ENCODE peak calls at places on chromosome 13, in eight cellular contexts. One of them, this sample, is unnamed.
A peak's percentile ranks its signal among the peaks of the same experiment; 100 is the strongest.

GRCh38 chr13:34833562-34834182 is 108.4 kb upstream of the NBEA start:
- DNase-seq in heart right ventricle: no peak
- DNase-seq in fibroblast of lung: no peak
- DNase-seq in GM12878: no peak
- DNase-seq in psoas muscle: no peak
- DNase-seq in colonic mucosa: no peak
- DNase-seq in thoracic aorta: no peak
- DNase-seq in ovary: no peak
- DNase-seq in this sample: no peak

GRCh38 chr13:77062097-77062496 is 35.1 kb upstream of the FBXL3 start:
- DNase-seq in GM12878: no peak
- DNase-seq in fibroblast of lung: peak; percentile 31
- DNase-seq in ovary: no peak
- DNase-seq in psoas muscle: no peak
- DNase-seq in colonic mucosa: no peak
- DNase-seq in heart right ventricle: no peak
- DNase-seq in thoracic aorta: no peak
- DNase-seq in this sample: no peak

GRCh38 chr13:52696566-52696965 is 43.1 kb downstream of the CNMD start:
- DNase-seq in ovary: no peak
- DNase-seq in heart right ventricle: no peak
- DNase-seq in colonic mucosa: no peak
- DNase-seq in GM12878: no peak
- DNase-seq in thoracic aorta: no peak
- DNase-seq in psoas muscle: no peak
- DNase-seq in fibroblast of lung: no peak
- DNase-seq in this sample: no peak

GRCh38 chr13:20128459-20128927 is 32.4 kb downstream of the GJA3 start:
- DNase-seq in fibroblast of lung: no peak
- DNase-seq in ovary: no peak
- DNase-seq in heart right ventricle: no peak
- DNase-seq in GM12878: no peak
- DNase-seq in psoas muscle: no peak
- DNase-seq in thoracic aorta: no peak
- DNase-seq in colonic mucosa: peak; percentile 33
- DNase-seq in this sample: no peak

GRCh38 chr13:109281823-109282239 is 504.6 kb downstream of the IRS2 start:
- DNase-seq in heart right ventricle: no peak
- DNase-seq in ovary: no peak
- DNase-seq in psoas muscle: no peak
- DNase-seq in colonic mucosa: no peak
- DNase-seq in fibroblast of lung: no peak
- DNase-seq in GM12878: no peak
- DNase-seq in thoracic aorta: no peak
- DNase-seq in this sample: no peak

GRCh38 chr13:58852076-58852475 is 1220.5 kb downstream of the PCDH17 start:
- DNase-seq in ovary: no peak
- DNase-seq in psoas muscle: no peak
- DNase-seq in heart right ventricle: no peak
- DNase-seq in thoracic aorta: no peak
- DNase-seq in GM12878: no peak
- DNase-seq in colonic mucosa: no peak
- DNase-seq in fibroblast of lung: peak; percentile 41
- DNase-seq in this sample: no peak

GRCh38 chr13:44212633-44213387 is 160.8 kb upstream of the SERP2 start:
- DNase-seq in colonic mucosa: no peak
- DNase-seq in psoas muscle: peak; percentile 43
- DNase-seq in ovary: no peak
- DNase-seq in heart right ventricle: no peak
- DNase-seq in thoracic aorta: no peak
- DNase-seq in GM12878: no peak
- DNase-seq in fibroblast of lung: peak; percentile 81
- DNase-seq in this sample: no peak

GRCh38 chr13:73765651-73766384 is 368.4 kb downstream of the KLF12 start:
- DNase-seq in fibroblast of lung: peak; percentile 74
- DNase-seq in psoas muscle: peak; percentile 71
- DNase-seq in colonic mucosa: peak; percentile 91
- DNase-seq in GM12878: no peak
- DNase-seq in ovary: peak; percentile 93
- DNase-seq in thoracic aorta: peak; percentile 33
- DNase-seq in heart right ventricle: peak; percentile 80
- DNase-seq in this sample: peak; percentile 71

GRCh38 chr13:30143671-30144400 is 163.5 kb downstream of the KATNAL1 start:
- DNase-seq in thoracic aorta: no peak
- DNase-seq in ovary: no peak
- DNase-seq in colonic mucosa: no peak
- DNase-seq in heart right ventricle: no peak
- DNase-seq in fibroblast of lung: peak; percentile 77
- DNase-seq in GM12878: no peak
- DNase-seq in psoas muscle: no peak
- DNase-seq in this sample: no peak

GRCh38 chr13:19150712-19151228 is 30.9 kb downstream of the TUBA3C start:
- DNase-seq in psoas muscle: peak; percentile 31
- DNase-seq in GM12878: no peak
- DNase-seq in thoracic aorta: no peak
- DNase-seq in colonic mucosa: no peak
- DNase-seq in fibroblast of lung: no peak
- DNase-seq in ovary: no peak
- DNase-seq in heart right ventricle: peak; percentile 40
- DNase-seq in this sample: no peak

GRCh38 chr13:108272333-108272732 is 2.8 kb downstream of the TNFSF13B start:
- DNase-seq in GM12878: no peak
- DNase-seq in colonic mucosa: no peak
- DNase-seq in fibroblast of lung: peak; percentile 45
- DNase-seq in thoracic aorta: no peak
- DNase-seq in heart right ventricle: no peak
- DNase-seq in psoas muscle: no peak
- DNase-seq in ovary: no peak
- DNase-seq in this sample: no peak

GRCh38 chr13:98033277-98034247 is 80.1 kb downstream of the IPO5 start:
- DNase-seq in psoas muscle: no peak
- DNase-seq in thoracic aorta: no peak
- DNase-seq in GM12878: no peak
- DNase-seq in colonic mucosa: no peak
- DNase-seq in ovary: peak; percentile 11
- DNase-seq in fibroblast of lung: peak; percentile 61
- DNase-seq in heart right ventricle: no peak
- DNase-seq in this sample: peak; percentile 16

GRCh38 chr13:27961227-27962085 is 7.7 kb downstream of the CDX2 start:
- DNase-seq in heart right ventricle: no peak
- DNase-seq in colonic mucosa: peak; percentile 37
- DNase-seq in psoas muscle: no peak
- DNase-seq in thoracic aorta: no peak
- DNase-seq in GM12878: no peak
- DNase-seq in fibroblast of lung: no peak
- DNase-seq in ovary: no peak
- DNase-seq in this sample: no peak

GRCh38 chr13:91184244-91184926 is 163.1 kb upstream of the MIR17HG start:
- DNase-seq in thoracic aorta: no peak
- DNase-seq in colonic mucosa: no peak
- DNase-seq in psoas muscle: no peak
- DNase-seq in GM12878: no peak
- DNase-seq in fibroblast of lung: no peak
- DNase-seq in ovary: no peak
- DNase-seq in heart right ventricle: no peak
- DNase-seq in this sample: no peak

GRCh38 chr13:23140492-23140891 is 40.3 kb upstream of the SGCG start:
- DNase-seq in GM12878: no peak
- DNase-seq in fibroblast of lung: peak; percentile 52
- DNase-seq in colonic mucosa: no peak
- DNase-seq in heart right ventricle: no peak
- DNase-seq in ovary: no peak
- DNase-seq in psoas muscle: no peak
- DNase-seq in thoracic aorta: no peak
- DNase-seq in this sample: no peak

GRCh38 chr13:21232196-21232595 is 55.7 kb downstream of the MRPL57 start:
- DNase-seq in thoracic aorta: no peak
- DNase-seq in ovary: peak; percentile 36
- DNase-seq in colonic mucosa: no peak
- DNase-seq in psoas muscle: peak; percentile 27
- DNase-seq in heart right ventricle: no peak
- DNase-seq in fibroblast of lung: peak; percentile 78
- DNase-seq in GM12878: no peak
- DNase-seq in this sample: no peak

DNA sequence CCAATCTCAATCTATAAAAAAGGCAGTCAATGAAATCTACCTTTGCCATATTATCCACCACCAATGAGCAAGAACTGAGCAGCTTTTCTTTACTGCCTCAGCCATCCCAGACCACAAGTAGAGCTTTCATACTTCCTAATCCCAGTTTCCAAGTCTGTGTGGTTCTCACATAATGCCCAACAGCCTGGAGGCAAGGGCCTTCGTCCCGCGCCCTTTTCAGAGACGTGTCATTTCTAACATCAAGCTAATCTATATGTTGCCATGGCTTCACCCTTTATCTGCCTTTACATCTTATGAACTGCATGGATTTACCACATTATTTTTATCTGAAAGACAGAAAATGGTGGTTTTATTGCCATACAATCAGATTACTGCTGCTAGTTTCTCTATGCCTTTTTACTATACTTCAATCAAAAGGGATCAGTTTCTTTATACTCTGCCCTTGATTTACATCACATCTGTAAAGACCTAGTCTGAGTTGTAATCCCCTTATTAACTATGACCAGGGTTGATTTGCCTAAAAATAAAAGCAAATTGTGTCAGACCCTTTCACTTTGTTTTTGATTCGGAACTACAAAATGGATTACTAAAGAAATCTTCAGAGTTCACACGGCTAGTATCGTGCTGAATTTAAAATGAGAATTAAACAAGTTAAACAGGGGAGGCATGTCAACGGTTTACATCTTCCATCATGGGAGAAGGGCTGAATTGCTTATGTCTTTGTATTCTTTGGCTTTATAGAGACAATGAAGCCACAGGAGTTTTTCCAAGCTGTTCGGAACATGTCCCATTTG is 5.8 kb downstream of the EFNB2 start:
- DNase-seq in psoas muscle: no peak
- DNase-seq in fibroblast of lung: no peak
- DNase-seq in heart right ventricle: no peak
- DNase-seq in thoracic aorta: no peak
- DNase-seq in ovary: no peak
- DNase-seq in colonic mucosa: no peak
- DNase-seq in GM12878: no peak
- DNase-seq in this sample: no peak
- H3K4me3 ChIP-seq in psoas muscle: peak overlapping the region; percentile 14
- H3K4me3 ChIP-seq in fibroblast of lung: no peak overlapping the region
- H3K4me3 ChIP-seq in heart right ventricle: no peak overlapping the region
- H3K4me3 ChIP-seq in thoracic aorta: peak overlapping the region; percentile 89
- H3K4me3 ChIP-seq in ovary: no peak overlapping the region
- H3K4me3 ChIP-seq in colonic mucosa: no peak overlapping the region
- H3K4me3 ChIP-seq in GM12878: no peak overlapping the region
- H3K4me3 ChIP-seq in this sample: no peak overlapping the region

DNA sequence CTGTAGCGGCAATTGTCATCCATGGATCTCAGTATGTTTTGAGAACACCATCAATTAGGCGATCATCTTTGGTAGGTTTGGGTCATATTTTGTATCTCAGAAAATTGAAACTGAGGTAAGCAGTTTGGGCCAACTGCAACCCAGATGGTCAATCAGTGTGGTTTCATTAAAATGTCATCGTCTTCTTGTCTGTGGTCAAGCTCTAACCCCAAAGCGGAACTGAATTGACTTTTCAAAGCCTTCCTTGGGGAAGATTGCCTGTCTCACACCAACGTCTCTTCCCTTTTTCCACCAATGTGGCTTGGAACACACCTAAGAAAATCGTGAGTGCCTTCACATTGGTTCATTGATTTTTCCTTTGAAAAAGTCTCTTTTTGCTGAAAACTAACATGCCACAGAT is 56.3 kb upstream of the UBAC2 start:
- DNase-seq in thoracic aorta: no peak
- DNase-seq in ovary: no peak
- DNase-seq in psoas muscle: no peak
- DNase-seq in GM12878: no peak
- DNase-seq in fibroblast of lung: no peak
- DNase-seq in colonic mucosa: no peak
- DNase-seq in heart right ventricle: no peak
- DNase-seq in this sample: no peak
- TF ChIP-seq CTCF in thoracic aorta: no peak
- TF ChIP-seq CTCF in ovary: no peak
- TF ChIP-seq CTCF in psoas muscle: no peak
- TF ChIP-seq CTCF in GM12878: no peak
- TF ChIP-seq CTCF in fibroblast of lung: no peak
- TF ChIP-seq CTCF in colonic mucosa: no peak
- TF ChIP-seq CTCF in heart right ventricle: no peak
- TF ChIP-seq CTCF in this sample: no peak

DNA sequence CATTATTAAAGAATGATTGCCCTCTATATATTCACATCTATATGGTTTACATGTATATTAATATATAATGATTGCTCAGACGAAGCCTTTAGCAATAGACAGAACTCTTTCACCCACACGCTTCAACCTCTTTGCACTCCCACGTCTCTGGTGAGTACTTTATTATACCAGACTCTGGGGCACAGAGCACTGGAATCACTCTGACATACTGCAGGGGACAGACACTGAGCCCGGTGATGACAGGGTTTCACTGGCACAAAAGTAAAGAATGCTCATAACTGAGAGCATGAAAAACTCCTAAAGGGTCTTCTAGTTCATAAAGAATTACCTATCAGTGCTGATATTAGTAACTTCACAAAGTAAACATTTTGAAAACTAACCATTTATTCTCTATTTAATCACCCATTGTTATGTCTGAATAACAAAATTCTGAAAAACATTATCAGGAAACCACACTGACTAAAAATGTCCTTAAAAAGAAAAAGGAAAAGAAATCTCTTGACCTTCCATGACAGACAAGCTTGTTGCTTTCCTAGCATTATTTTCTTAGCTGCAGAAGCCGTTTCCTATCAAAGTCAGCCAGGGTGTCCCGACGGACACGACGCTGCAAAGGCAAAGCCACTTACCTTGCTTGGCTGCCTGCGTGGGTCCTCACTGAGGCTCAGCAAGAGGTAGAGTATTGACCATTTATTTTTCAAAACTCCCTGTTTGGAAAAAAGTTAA is 29.1 kb downstream of the TUBGCP3 start:
- DNase-seq in fibroblast of lung: no peak
- DNase-seq in ovary: no peak
- DNase-seq in GM12878: no peak
- DNase-seq in psoas muscle: no peak
- DNase-seq in thoracic aorta: no peak
- DNase-seq in colonic mucosa: no peak
- DNase-seq in heart right ventricle: no peak
- DNase-seq in this sample: no peak
- H3K36me3 ChIP-seq in fibroblast of lung: peaks cover 15% of the 10 kb centered on the region
- H3K36me3 ChIP-seq in ovary: no peaks in the 10 kb centered on the region
- H3K36me3 ChIP-seq in GM12878: peaks cover 34% of the 10 kb centered on the region
- H3K36me3 ChIP-seq in psoas muscle: peaks cover 75% of the 10 kb centered on the region
- H3K36me3 ChIP-seq in thoracic aorta: peaks cover 34% of the 10 kb centered on the region
- H3K36me3 ChIP-seq in colonic mucosa: peaks cover 5% of the 10 kb centered on the region
- H3K36me3 ChIP-seq in heart right ventricle: no peaks in the 10 kb centered on the region
- H3K36me3 ChIP-seq in this sample: peaks cover 2% of the 10 kb centered on the region

DNA sequence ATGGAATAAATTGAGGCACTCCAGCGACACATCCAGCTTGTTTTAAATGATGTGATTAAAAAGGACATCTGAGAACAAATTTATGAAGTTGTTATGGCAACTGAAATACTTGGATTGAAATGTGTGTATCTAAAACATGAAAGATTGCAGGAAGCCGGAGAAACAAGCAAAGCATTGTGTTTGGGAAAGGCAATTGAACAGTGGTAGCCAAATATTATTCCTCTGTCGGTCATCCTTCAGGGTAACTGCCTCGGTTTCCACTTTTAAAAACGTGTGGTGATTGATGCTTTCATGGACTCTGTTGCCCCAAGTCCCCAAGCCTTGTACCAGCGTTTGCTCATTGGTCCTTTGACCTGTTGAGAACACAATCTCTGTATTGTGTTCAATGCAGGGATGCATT is 158.8 kb downstream of the TM9SF2 start:
- DNase-seq in fibroblast of lung: no peak
- DNase-seq in colonic mucosa: no peak
- DNase-seq in heart right ventricle: no peak
- DNase-seq in thoracic aorta: no peak
- DNase-seq in GM12878: no peak
- DNase-seq in ovary: no peak
- DNase-seq in psoas muscle: no peak
- DNase-seq in this sample: no peak
- H3K4me3 ChIP-seq in fibroblast of lung: no peak overlapping the region
- H3K4me3 ChIP-seq in colonic mucosa: no peak overlapping the region
- H3K4me3 ChIP-seq in heart right ventricle: no peak overlapping the region
- H3K4me3 ChIP-seq in thoracic aorta: no peak overlapping the region
- H3K4me3 ChIP-seq in GM12878: no peak overlapping the region
- H3K4me3 ChIP-seq in ovary: no peak overlapping the region
- H3K4me3 ChIP-seq in psoas muscle: no peak overlapping the region
- H3K4me3 ChIP-seq in this sample: no peak overlapping the region

This sample was measured in kidney epithelial cell.